ENCODE peak calls at places on chromosomes 5 and 9, in six cellular contexts. One of them, this sample, is unnamed.

GRCh38 chr5:111194053-111194452 is 30.1 kb upstream of the CAMK4 start:
- DNase-seq in stimulated activated CD4-positive, alpha-beta T cell treated with anti-CD3 and anti-CD28 coated beads, Interleukin-1b, Interleukin-23, amount 100 ng/mL, for 1 hour: no peak
- DNase-seq in substantia nigra: no peak
- DNase-seq in Kasumi-1: no peak
- DNase-seq in HEK293T: no peak
- DNase-seq in ACHN: no peak
- DNase-seq in this sample: no peak

GRCh38 chr9:27165067-27165466 is 56.0 kb downstream of the TEK start:
- DNase-seq in ACHN: no peak
- DNase-seq in Kasumi-1: no peak
- DNase-seq in substantia nigra: no peak
- DNase-seq in HEK293T: no peak
- DNase-seq in stimulated activated CD4-positive, alpha-beta T cell treated with anti-CD3 and anti-CD28 coated beads, Interleukin-1b, Interleukin-23, amount 100 ng/mL, for 1 hour: no peak
- DNase-seq in this sample: no peak

GRCh38 chr9:31272456-31273295 is 1111.8 kb upstream of the ACO1 start:
- DNase-seq in HEK293T: no peak
- DNase-seq in substantia nigra: no peak
- DNase-seq in stimulated activated CD4-positive, alpha-beta T cell treated with anti-CD3 and anti-CD28 coated beads, Interleukin-1b, Interleukin-23, amount 100 ng/mL, for 1 hour: no peak
- DNase-seq in ACHN: no peak
- DNase-seq in Kasumi-1: no peak
- DNase-seq in this sample: no peak

GRCh38 chr9:121226186-121226585 is 24.5 kb upstream of the RAB14 start:
- DNase-seq in stimulated activated CD4-positive, alpha-beta T cell treated with anti-CD3 and anti-CD28 coated beads, Interleukin-1b, Interleukin-23, amount 100 ng/mL, for 1 hour: no peak
- DNase-seq in Kasumi-1: no peak
- DNase-seq in HEK293T: no peak
- DNase-seq in substantia nigra: no peak
- DNase-seq in ACHN: no peak
- DNase-seq in this sample: no peak

GRCh38 chr5:159511570-159511969 is 181.3 kb upstream of the IL12B start:
- DNase-seq in HEK293T: no peak
- DNase-seq in stimulated activated CD4-positive, alpha-beta T cell treated with anti-CD3 and anti-CD28 coated beads, Interleukin-1b, Interleukin-23, amount 100 ng/mL, for 1 hour: no peak
- DNase-seq in ACHN: no peak
- DNase-seq in substantia nigra: no peak
- DNase-seq in Kasumi-1: no peak
- DNase-seq in this sample: no peak

GRCh38 chr5:124513216-124513615 is 233.2 kb downstream of the ZNF608 start:
- DNase-seq in stimulated activated CD4-positive, alpha-beta T cell treated with anti-CD3 and anti-CD28 coated beads, Interleukin-1b, Interleukin-23, amount 100 ng/mL, for 1 hour: no peak
- DNase-seq in substantia nigra: no peak
- DNase-seq in ACHN: no peak
- DNase-seq in HEK293T: no peak
- DNase-seq in Kasumi-1: no peak
- DNase-seq in this sample: no peak

GRCh38 chr5:121380066-121380465 is 471.6 kb upstream of the FTMT start:
- DNase-seq in stimulated activated CD4-positive, alpha-beta T cell treated with anti-CD3 and anti-CD28 coated beads, Interleukin-1b, Interleukin-23, amount 100 ng/mL, for 1 hour: no peak
- DNase-seq in ACHN: no peak
- DNase-seq in Kasumi-1: no peak
- DNase-seq in substantia nigra: no peak
- DNase-seq in HEK293T: no peak
- DNase-seq in this sample: no peak

GRCh38 chr5:32541241-32541640 is 44.1 kb upstream of the SUB1 start:
- DNase-seq in Kasumi-1: no peak
- DNase-seq in substantia nigra: no peak
- DNase-seq in ACHN: no peak
- DNase-seq in HEK293T: no peak
- DNase-seq in stimulated activated CD4-positive, alpha-beta T cell treated with anti-CD3 and anti-CD28 coated beads, Interleukin-1b, Interleukin-23, amount 100 ng/mL, for 1 hour: no peak
- DNase-seq in this sample: no peak

GRCh38 chr5:174431504-174431903 is 292.9 kb upstream of the MSX2 start:
- DNase-seq in stimulated activated CD4-positive, alpha-beta T cell treated with anti-CD3 and anti-CD28 coated beads, Interleukin-1b, Interleukin-23, amount 100 ng/mL, for 1 hour: no peak
- DNase-seq in Kasumi-1: no peak
- DNase-seq in HEK293T: no peak
- DNase-seq in ACHN: no peak
- DNase-seq in substantia nigra: no peak
- DNase-seq in this sample: no peak

GRCh38 chr9:7121055-7121454 is 363.3 kb downstream of the KDM4C start:
- DNase-seq in HEK293T: no peak
- DNase-seq in ACHN: no peak
- DNase-seq in Kasumi-1: no peak
- DNase-seq in stimulated activated CD4-positive, alpha-beta T cell treated with anti-CD3 and anti-CD28 coated beads, Interleukin-1b, Interleukin-23, amount 100 ng/mL, for 1 hour: no peak
- DNase-seq in substantia nigra: no peak
- DNase-seq in this sample: no peak

GRCh38 chr5:136638084-136638483 is 272.7 kb upstream of the TRPC7 start:
- DNase-seq in ACHN: no peak
- DNase-seq in HEK293T: no peak
- DNase-seq in Kasumi-1: no peak
- DNase-seq in stimulated activated CD4-positive, alpha-beta T cell treated with anti-CD3 and anti-CD28 coated beads, Interleukin-1b, Interleukin-23, amount 100 ng/mL, for 1 hour: no peak
- DNase-seq in substantia nigra: no peak
- DNase-seq in this sample: no peak

GRCh38 chr5:10563940-10564837 is at the start of gene ANKRD33B:
- DNase-seq in substantia nigra: no peak
- DNase-seq in Kasumi-1: peak
- DNase-seq in ACHN: peak
- DNase-seq in HEK293T: peak
- DNase-seq in stimulated activated CD4-positive, alpha-beta T cell treated with anti-CD3 and anti-CD28 coated beads, Interleukin-1b, Interleukin-23, amount 100 ng/mL, for 1 hour: peak
- DNase-seq in this sample: peak

GRCh38 chr5:139808481-139809330 is 13.1 kb downstream of the PSD2 start:
- DNase-seq in Kasumi-1: peak
- DNase-seq in stimulated activated CD4-positive, alpha-beta T cell treated with anti-CD3 and anti-CD28 coated beads, Interleukin-1b, Interleukin-23, amount 100 ng/mL, for 1 hour: peak
- DNase-seq in ACHN: peak
- DNase-seq in HEK293T: peak
- DNase-seq in substantia nigra: no peak
- DNase-seq in this sample: peak